ENCODE peak calls at places on chromosomes 1 and 21, in eight cellular contexts. Z, T, J, N, G, F, B and W are unnamed samples.

GRCh38 chr1:89681045-89681729 is 48.3 kb downstream of the LRRC8C start:
- DNase-seq in Z (peak), T (no peak), J (no peak), N (no peak), G (no peak), F (no peak), B (no peak), W (no peak)

GRCh38 chr1:207010726-207011125 is 21.8 kb downstream of the C1orf116 start:
- DNase-seq in Z (no peak), T (no peak), J (no peak), N (no peak), G (no peak), F (no peak), B (no peak), W (no peak)

GRCh38 chr21:28336299-28336698 is 656.4 kb downstream of the LTN1 start:
- DNase-seq in Z (no peak), T (peak), J (peak), N (peak), G (peak), F (peak), B (peak), W (no peak)

GRCh38 chr1:213676741-213677140 is 311.0 kb upstream of the PROX1 start:
- DNase-seq in Z (no peak), T (no peak), J (no peak), N (no peak), G (no peak), F (no peak), B (no peak), W (no peak)

GRCh38 chr1:151060241-151061011 is at the start of gene MLLT11:
- DNase-seq in Z (peak), T (no peak), J (peak), N (peak), G (peak), F (no peak), B (peak), W (peak)

GRCh38 chr1:41358152-41358937 is 2.9 kb upstream of the FOXO6 start:
- DNase-seq in Z (peak), T (no peak), J (no peak), N (no peak), G (peak), F (no peak), B (no peak), W (no peak)

GRCh38 chr1:20602851-20603450 is 14.1 kb downstream of the CDA start:
- DNase-seq in Z (no peak), T (no peak), J (no peak), N (peak), G (peak), F (no peak), B (no peak), W (no peak)

GRCh38 chr1:30982431-30982830 is 73.9 kb upstream of the SDC3 start:
- DNase-seq in Z (no peak), T (no peak), J (no peak), N (no peak), G (no peak), F (no peak), B (no peak), W (no peak)

GRCh38 chr1:56551691-56552090 is 27.7 kb downstream of the PLPP3 start:
- DNase-seq in Z (no peak), T (peak), J (no peak), N (no peak), G (no peak), F (no peak), B (no peak), W (no peak)

GRCh38 chr1:60867782-60868181 is 214.6 kb upstream of the NFIA start:
- DNase-seq in Z (no peak), T (no peak), J (no peak), N (no peak), G (no peak), F (no peak), B (no peak), W (peak)

GRCh38 chr1:113784104-113784779 is 25.0 kb upstream of the PHTF1 start:
- DNase-seq in Z (no peak), T (no peak), J (no peak), N (peak), G (peak), F (no peak), B (no peak), W (no peak)

GRCh38 chr1:30812093-30812492 is 54.5 kb upstream of the LAPTM5 start:
- DNase-seq in Z (no peak), T (no peak), J (no peak), N (no peak), G (no peak), F (no peak), B (no peak), W (no peak)

GRCh38 chr1:21497466-21498061 is 11.7 kb upstream of the ALPL start:
- DNase-seq in Z (no peak), T (no peak), J (no peak), N (no peak), G (no peak), F (no peak), B (no peak), W (no peak)

GRCh38 chr1:201648066-201648910 is 109.4 kb downstream of the NAV1 start:
- DNase-seq in Z (no peak), T (no peak), J (peak), N (peak), G (peak), F (no peak), B (peak), W (peak)

GRCh38 chr1:236315092-236315491 is 33.3 kb upstream of the ERO1B start:
- DNase-seq in Z (no peak), T (no peak), J (no peak), N (no peak), G (no peak), F (no peak), B (no peak), W (no peak)

GRCh38 chr1:55504306-55504706 is 289.1 kb upstream of the USP24 start:
- DNase-seq in Z (no peak), T (no peak), J (peak), N (no peak), G (no peak), F (no peak), B (no peak), W (no peak)

GRCh38 chr1:55503663-55504305 is 288.6 kb upstream of the USP24 start:
- DNase-seq in Z (no peak), T (no peak), J (peak), N (peak), G (no peak), F (no peak), B (peak), W (no peak)

GRCh38 chr1:55505326-55505725 is 290.2 kb upstream of the USP24 start:
- DNase-seq in Z (no peak), T (no peak), J (no peak), N (no peak), G (no peak), F (no peak), B (no peak), W (no peak)

GRCh38 chr1:55507578-55507931 is 292.4 kb upstream of the USP24 start:
- DNase-seq in Z (no peak), T (no peak), J (no peak), N (no peak), G (no peak), F (no peak), B (no peak), W (no peak)

GRCh38 chr1:55506686-55507577 is 291.8 kb upstream of the USP24 start:
- DNase-seq in Z (no peak), T (no peak), J (peak), N (peak), G (peak), F (no peak), B (peak), W (no peak)
- TF ChIP-seq CTCF in Z (no peak), T (no peak), J (no peak), N (peak), G (no peak), F (no peak), B (no peak), W (no peak)

DNA sequence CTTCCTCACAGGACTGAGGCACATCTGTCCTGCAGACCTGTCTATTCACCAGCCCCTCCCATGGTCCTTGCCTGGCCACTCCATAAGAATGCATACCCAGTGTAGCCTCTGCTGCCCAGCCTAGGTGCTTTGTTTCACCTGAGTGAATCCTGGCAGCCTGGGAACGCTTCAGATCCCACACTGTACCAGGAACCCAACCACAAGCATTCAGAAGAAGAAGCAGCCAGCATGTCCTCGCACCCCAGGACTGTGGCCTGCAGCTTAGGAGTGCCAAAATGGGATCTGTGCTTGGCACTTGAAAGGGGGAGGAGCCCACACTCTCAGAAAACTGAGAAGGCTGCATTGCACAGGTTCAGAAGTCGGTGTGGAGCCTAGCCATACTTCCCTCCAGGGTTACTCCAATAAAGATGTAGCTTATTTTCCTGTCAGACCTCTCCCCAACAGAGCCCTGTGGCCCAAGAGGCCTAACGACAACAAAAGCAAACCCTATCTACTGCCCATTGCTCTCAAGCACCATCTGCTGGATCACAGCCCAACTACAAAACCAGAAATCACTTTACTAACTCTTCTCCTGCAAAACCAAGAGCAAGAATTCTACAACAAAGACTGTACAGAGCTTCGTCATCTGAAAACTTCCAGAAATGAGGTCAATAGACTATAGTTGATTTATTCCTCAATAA is 923.1 kb upstream of the NEGR1 start:
- DNase-seq in Z (no peak), T (no peak), J (no peak), N (no peak), G (no peak), F (no peak), B (no peak), W (no peak)
- TF ChIP-seq CTCF in Z (no peak), T (no peak), J (no peak), N (no peak), G (no peak), F (no peak), B (no peak), W (no peak)

GRCh38 chr1:200035956-200036615 is 8.6 kb downstream of the NR5A2 start:
- DNase-seq in Z (peak), T (no peak), J (no peak), N (no peak), G (no peak), F (no peak), B (no peak), W (no peak)

GRCh38 chr1:200034262-200034557 is 6.7 kb downstream of the NR5A2 start:
- DNase-seq in Z (no peak), T (no peak), J (no peak), N (no peak), G (no peak), F (no peak), B (no peak), W (no peak)

GRCh38 chr1:200035397-200035955 is 8.0 kb downstream of the NR5A2 start:
- DNase-seq in Z (peak), T (no peak), J (no peak), N (no peak), G (no peak), F (no peak), B (no peak), W (no peak)

GRCh38 chr1:200034821-200035396 is 7.4 kb downstream of the NR5A2 start:
- DNase-seq in Z (peak), T (no peak), J (peak), N (peak), G (no peak), F (no peak), B (peak), W (no peak)

GRCh38 chr1:200033511-200034261 is 6.2 kb downstream of the NR5A2 start:
- DNase-seq in Z (no peak), T (no peak), J (peak), N (no peak), G (no peak), F (no peak), B (no peak), W (no peak)
- TF ChIP-seq CTCF in Z (no peak), T (no peak), J (no peak), N (no peak), G (no peak), F (peak), B (no peak), W (no peak)

GRCh38 chr1:34929853-34930701 is 627 bp upstream of the DLGAP3 start:
- DNase-seq in Z (peak), T (no peak), J (no peak), N (no peak), G (no peak), F (no peak), B (no peak), W (peak)
- TF ChIP-seq CTCF in Z (no peak), T (no peak), J (no peak), N (no peak), G (no peak), F (peak), B (no peak), W (no peak)

GRCh38 chr1:110338200-110339039 is 757 bp upstream of the RBM15 start:
- DNase-seq in Z (peak), T (no peak), J (peak), N (no peak), G (peak), F (peak), B (peak), W (peak)
- TF ChIP-seq CTCF in Z (peak), T (peak), J (peak), N (peak), G (no peak), F (no peak), B (no peak), W (peak)

DNA sequence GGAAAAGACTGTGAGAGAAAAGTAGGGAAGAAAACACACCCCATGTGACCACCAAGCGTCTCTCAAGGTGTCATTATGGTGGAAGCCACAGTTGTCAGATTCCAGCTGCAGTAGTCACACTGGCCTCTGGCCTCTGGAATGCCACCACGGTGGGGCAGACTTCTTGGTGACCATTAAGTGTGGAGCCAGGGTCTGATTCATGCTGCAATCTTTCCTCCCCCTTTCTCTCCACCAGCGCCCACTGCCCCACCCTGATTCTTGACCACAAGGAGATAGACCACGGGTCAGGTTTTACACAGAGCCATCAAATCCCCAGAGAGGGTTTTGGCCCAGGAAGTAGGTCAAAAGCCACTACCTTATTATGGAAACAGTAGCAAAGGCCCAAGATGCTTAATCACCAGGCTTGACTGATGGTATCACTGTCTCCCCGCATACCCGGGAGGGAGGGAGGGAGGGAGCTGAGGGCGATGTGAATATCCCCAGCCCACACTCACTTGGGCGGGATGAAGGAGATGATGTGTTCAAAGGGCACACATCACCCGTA is 52.7 kb upstream of the GRHL3 start:
- DNase-seq in Z (no peak), T (peak), J (peak), N (peak), G (peak), F (peak), B (peak), W (no peak)
- TF ChIP-seq CTCF in Z (no peak), T (no peak), J (peak), N (peak), G (no peak), F (peak), B (peak), W (no peak)

GRCh38 chr1:198756470-198756869 is 117.6 kb downstream of the PTPRC start:
- DNase-seq in Z (no peak), T (no peak), J (peak), N (peak), G (no peak), F (no peak), B (peak), W (no peak)
- TF ChIP-seq CTCF in Z (peak), T (no peak), J (peak), N (peak), G (no peak), F (peak), B (peak), W (no peak)